ENCODE peak calls at places on chromosomes 5 and 9, in five cellular contexts. R, V, Z, D and Y are unnamed samples.

GRCh38 chr9:15219511-15219910 is 87.5 kb downstream of the TTC39B start:
- DNase-seq in R (no peak), V (no peak), Z (no peak), D (no peak), Y (no peak)

GRCh38 chr5:170355601-170356098 is 33.5 kb downstream of the KCNMB1 start:
- DNase-seq in R (no peak), V (no peak), Z (no peak), D (no peak), Y (no peak)

GRCh38 chr5:176743828-176744583 is 66.4 kb upstream of the UNC5A start:
- DNase-seq in R (no peak), V (no peak), Z (no peak), D (no peak), Y (peak; percentile 55)

GRCh38 chr9:14531424-14532269 is 161.6 kb downstream of the ZDHHC21 start:
- DNase-seq in R (no peak), V (no peak), Z (no peak), D (no peak), Y (no peak)

GRCh38 chr9:27534131-27534530 is 4.5 kb upstream of the MOB3B start:
- DNase-seq in R (no peak), V (no peak), Z (no peak), D (no peak), Y (no peak)

GRCh38 chr5:85225388-85225787 is 840.7 kb upstream of the EDIL3 start:
- DNase-seq in R (no peak), V (no peak), Z (no peak), D (no peak), Y (no peak)

GRCh38 chr5:171601266-171601881 is 181.9 kb downstream of the FGF18 start:
- DNase-seq in R (peak; percentile 41), V (no peak), Z (no peak), D (no peak), Y (no peak)

GRCh38 chr9:38216572-38216971 is 147.5 kb upstream of the SHB start:
- DNase-seq in R (no peak), V (no peak), Z (no peak), D (no peak), Y (no peak)

GRCh38 chr9:16052146-16052545 is 499.3 kb downstream of the CCDC171 start:
- DNase-seq in R (no peak), V (no peak), Z (no peak), D (no peak), Y (no peak)

GRCh38 chr9:98576354-98576753 is 132.4 kb downstream of the GABBR2 start:
- DNase-seq in R (no peak), V (no peak), Z (no peak), D (no peak), Y (no peak)

GRCh38 chr5:138945421-138946240 is 70.5 kb upstream of the LRRTM2 start:
- DNase-seq in R (no peak), V (no peak), Z (no peak), D (no peak), Y (no peak)

GRCh38 chr5:158992104-158992740 is 107.5 kb downstream of the EBF1 start:
- DNase-seq in R (no peak), V (no peak), Z (no peak), D (no peak), Y (no peak)

GRCh38 chr5:180348316-180348715 is 4.8 kb downstream of the GFPT2 start:
- DNase-seq in R (no peak), V (no peak), Z (no peak), D (no peak), Y (no peak)

GRCh38 chr9:137307255-137308101 is 5.4 kb upstream of the NRARP start:
- DNase-seq in R (peak; percentile 30), V (no peak), Z (no peak), D (no peak), Y (peak; percentile 24)

GRCh38 chr9:134067904-134068741 is at the start of gene BRD3:
- DNase-seq in R (peak; percentile 89), V (peak; percentile 62), Z (peak; percentile 89), D (peak; percentile 91), Y (peak; percentile 93)

GRCh38 chr5:104053057-104053666 is 490.6 kb upstream of the NUDT12 start:
- DNase-seq in R (no peak), V (no peak), Z (no peak), D (no peak), Y (no peak)

GRCh38 chr9:133945314-133945975 is 46.7 kb downstream of the VAV2 start:
- DNase-seq in R (peak; percentile 14), V (no peak), Z (no peak), D (peak; percentile 8), Y (no peak)

GRCh38 chr5:137075163-137075970 is 423.8 kb downstream of the SPOCK1 start:
- DNase-seq in R (peak; percentile 56), V (no peak), Z (no peak), D (peak; percentile 34), Y (peak; percentile 31)

GRCh38 chr9:123544007-123544827 is 188.2 kb downstream of the CRB2 start:
- DNase-seq in R (no peak), V (no peak), Z (no peak), D (no peak), Y (no peak)

GRCh38 chr9:136923881-136924280 is 20.7 kb downstream of the FBXW5 start:
- DNase-seq in R (no peak), V (no peak), Z (no peak), D (no peak), Y (no peak)

GRCh38 chr5:10552183-10553143 is 11.4 kb upstream of the ANKRD33B start:
- DNase-seq in R (no peak), V (no peak), Z (no peak), D (no peak), Y (no peak)

GRCh38 chr5:177362102-177362868 is 4.6 kb downstream of the RGS14 start:
- DNase-seq in R (no peak), V (no peak), Z (no peak), D (no peak), Y (peak; percentile 37)

GRCh38 chr5:151168602-151169344 is 11.2 kb upstream of the ANXA6 start:
- DNase-seq in R (no peak), V (no peak), Z (no peak), D (no peak), Y (no peak)

GRCh38 chr9:91421987-91422765 is 1.5 kb downstream of the NFIL3 start:
- DNase-seq in R (no peak), V (no peak), Z (no peak), D (no peak), Y (peak; percentile 42)

GRCh38 chr5:169548315-169548714 is 35.3 kb upstream of the SPDL1 start:
- DNase-seq in R (no peak), V (no peak), Z (peak; percentile 31), D (no peak), Y (no peak)

GRCh38 chr9:88993327-88993726 is 2.1 kb downstream of the S1PR3 start:
- DNase-seq in R (no peak), V (no peak), Z (no peak), D (no peak), Y (no peak)

GRCh38 chr9:128702949-128703615 is 779 bp downstream of the PKN3 start:
- DNase-seq in R (peak; percentile 79), V (no peak), Z (no peak), D (peak; percentile 48), Y (no peak)

GRCh38 chr5:159976921-159977320 is 32.0 kb upstream of the TTC1 start:
- DNase-seq in R (no peak), V (no peak), Z (no peak), D (no peak), Y (no peak)

GRCh38 chr5:80071510-80072021 is 36.4 kb downstream of the THBS4 start:
- DNase-seq in R (no peak), V (no peak), Z (no peak), D (no peak), Y (no peak)